ENCODE peak calls at places on chromosomes 7 and 10, in five cellular contexts. L is foreskin fibroblast, B is HL-60, O is osteoblast, M is kidney. U is an unnamed sample.

GRCh38 chr10:119406137-119406536 is 136.4 kb downstream of the RGS10 start:
- DNase-seq in L (no peak), B (no peak), O (no peak), M (no peak), U (no peak)

GRCh38 chr10:22597142-22597541 is 117.2 kb downstream of the PIP4K2A start:
- DNase-seq in L (no peak), B (no peak), O (peak), M (no peak), U (no peak)

GRCh38 chr10:128463991-128464755 is 337.9 kb upstream of the MKI67 start:
- DNase-seq in L (no peak), B (no peak), O (peak), M (no peak), U (no peak)

GRCh38 chr7:101915000-101915399 is 97.6 kb downstream of the CUX1 start:
- DNase-seq in L (no peak), B (no peak), O (no peak), M (no peak), U (no peak)

GRCh38 chr10:29140991-29141390 is 147.9 kb upstream of the LYZL1 start:
- DNase-seq in L (peak), B (no peak), O (peak), M (no peak), U (no peak)

GRCh38 chr10:74967850-74968620 is 141.6 kb downstream of the KAT6B start:
- DNase-seq in L (no peak), B (no peak), O (no peak), M (no peak), U (peak)

GRCh38 chr7:43577485-43577951 is 5.4 kb upstream of the STK17A start:
- DNase-seq in L (no peak), B (no peak), O (no peak), M (no peak), U (no peak)

GRCh38 chr10:107740962-107741690 is 576.6 kb upstream of the SORCS1 start:
- DNase-seq in L (peak), B (no peak), O (no peak), M (no peak), U (no peak)

GRCh38 chr7:41108821-41109220 is 594.1 kb downstream of the INHBA start:
- DNase-seq in L (no peak), B (no peak), O (no peak), M (no peak), U (no peak)

GRCh38 chr10:49243139-49243538 is 54.9 kb upstream of the TMEM273 start:
- DNase-seq in L (no peak), B (no peak), O (no peak), M (no peak), U (no peak)

GRCh38 chr10:28489201-28489600 is 43.7 kb upstream of the WAC start:
- DNase-seq in L (no peak), B (no peak), O (no peak), M (no peak), U (no peak)

GRCh38 chr7:18700147-18700546 is 204.6 kb downstream of the HDAC9 start:
- DNase-seq in L (no peak), B (no peak), O (no peak), M (no peak), U (no peak)

GRCh38 chr10:122756656-122757055 is 57.0 kb upstream of the C10orf120 start:
- DNase-seq in L (no peak), B (no peak), O (no peak), M (no peak), U (no peak)

GRCh38 chr7:130491841-130492518 is at the start of gene MEST:
- DNase-seq in L (no peak), B (no peak), O (peak), M (peak), U (no peak)

GRCh38 chr7:29243777-29244655 is 49.4 kb downstream of the CHN2 start:
- DNase-seq in L (no peak), B (peak), O (no peak), M (no peak), U (no peak)

GRCh38 chr7:144513332-144513731 is 109.8 kb upstream of the NOBOX start:
- DNase-seq in L (no peak), B (no peak), O (no peak), M (no peak), U (no peak)

GRCh38 chr7:25249772-25250171 is 21.5 kb upstream of the NPVF start:
- DNase-seq in L (no peak), B (no peak), O (no peak), M (no peak), U (peak)

GRCh38 chr7:5528815-5529442 is 105.3 kb upstream of the TNRC18 start:
- DNase-seq in L (no peak), B (no peak), O (peak), M (no peak), U (no peak)

GRCh38 chr10:32160866-32161265 is 104.6 kb upstream of the KIF5B start:
- DNase-seq in L (no peak), B (no peak), O (peak), M (no peak), U (no peak)

GRCh38 chr7:157477550-157478212 is 140.9 kb downstream of the DNAJB6 start:
- DNase-seq in L (no peak), B (no peak), O (peak), M (no peak), U (no peak)

GRCh38 chr7:46468753-46469356 is 547.8 kb upstream of the IGFBP3 start:
- DNase-seq in L (no peak), B (peak), O (no peak), M (no peak), U (no peak)

GRCh38 chr7:158407581-158408331 is 179.9 kb downstream of the PTPRN2 start:
- DNase-seq in L (peak), B (no peak), O (no peak), M (no peak), U (peak)

GRCh38 chr10:101644002-101644401 is 51.0 kb downstream of the FBXW4 start:
- DNase-seq in L (no peak), B (no peak), O (no peak), M (no peak), U (no peak)

GRCh38 chr10:72503241-72503640 is 122.6 kb downstream of the MICU1 start:
- DNase-seq in L (peak), B (peak), O (no peak), M (no peak), U (no peak)

GRCh38 chr7:66246549-66247171 is 41.5 kb downstream of the TPST1 start:
- DNase-seq in L (no peak), B (no peak), O (no peak), M (no peak), U (no peak)

GRCh38 chr10:22978287-22978686 is 50.4 kb downstream of the ARMC3 start:
- DNase-seq in L (no peak), B (no peak), O (no peak), M (no peak), U (peak)

GRCh38 chr10:59361659-59362183 is 628 bp downstream of the FAM13C start:
- DNase-seq in L (no peak), B (no peak), O (no peak), M (no peak), U (no peak)

GRCh38 chr10:59360605-59361515 is 1.5 kb downstream of the FAM13C start:
- DNase-seq in L (no peak), B (no peak), O (no peak), M (no peak), U (no peak)

GRCh38 chr10:59363446-59363958 is 1.2 kb upstream of the FAM13C start:
- DNase-seq in L (no peak), B (no peak), O (no peak), M (no peak), U (no peak)

GRCh38 chr10:59362991-59363390 is 642 bp upstream of the FAM13C start:
- DNase-seq in L (no peak), B (no peak), O (peak), M (peak), U (peak)

DNA sequence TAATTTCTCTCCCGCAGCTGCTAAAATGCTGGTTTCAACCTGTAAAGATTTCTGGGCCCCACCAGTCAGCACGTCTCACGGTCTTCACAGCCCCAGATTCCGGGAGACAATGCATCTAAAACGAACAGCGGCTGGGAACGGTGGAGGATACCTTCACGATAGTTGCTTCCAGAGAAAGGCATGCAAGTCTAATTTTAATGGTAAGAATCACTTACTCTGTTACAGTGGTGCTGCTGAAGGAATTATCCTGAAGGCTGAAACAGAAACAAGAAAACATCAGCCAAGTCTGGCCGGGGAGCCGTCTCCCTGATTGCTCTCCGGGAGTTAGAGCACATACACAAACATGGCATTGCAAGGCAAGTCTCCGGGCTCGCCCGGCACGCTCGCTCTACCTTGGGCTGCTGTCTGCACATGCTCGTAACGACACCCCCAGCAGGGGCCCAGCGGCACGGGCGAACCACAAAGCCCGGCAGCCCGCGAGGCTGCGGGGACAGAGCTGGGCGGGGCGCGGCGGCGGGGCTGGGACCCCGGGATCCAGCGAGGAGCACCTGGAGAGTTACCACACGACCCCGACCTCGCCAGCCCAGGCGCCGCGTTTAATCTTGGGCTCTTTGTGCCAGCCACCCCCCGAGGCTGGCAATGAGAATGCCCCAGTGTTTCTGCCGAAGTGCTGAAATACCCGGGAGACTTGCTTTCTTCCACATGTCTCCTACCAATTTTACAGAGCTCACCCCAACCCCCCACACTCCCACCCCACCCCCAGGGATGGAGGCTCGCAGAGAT is at the start of gene FAM13C:
- DNase-seq in L (peak), B (no peak), O (peak), M (peak), U (peak)
- H3K4me3 ChIP-seq in L (peak), B (no peak), O (peak), M (peak), U (peak)

GRCh38 chr7:1065263-1066260 is 21.2 kb downstream of the GPR146 start:
- DNase-seq in L (peak), B (peak), O (peak), M (peak), U (no peak)
- TF ChIP-seq CTCF in L (peak), B (peak), O (peak), M (peak), U (peak)

GRCh38 chr10:113879691-113880090 is 25.2 kb downstream of the NHLRC2 start:
- DNase-seq in L (no peak), B (no peak), O (no peak), M (no peak), U (no peak)
- H3K4me3 ChIP-seq in L (no peak), B (no peak), O (no peak), M (no peak), U (no peak)

DNA sequence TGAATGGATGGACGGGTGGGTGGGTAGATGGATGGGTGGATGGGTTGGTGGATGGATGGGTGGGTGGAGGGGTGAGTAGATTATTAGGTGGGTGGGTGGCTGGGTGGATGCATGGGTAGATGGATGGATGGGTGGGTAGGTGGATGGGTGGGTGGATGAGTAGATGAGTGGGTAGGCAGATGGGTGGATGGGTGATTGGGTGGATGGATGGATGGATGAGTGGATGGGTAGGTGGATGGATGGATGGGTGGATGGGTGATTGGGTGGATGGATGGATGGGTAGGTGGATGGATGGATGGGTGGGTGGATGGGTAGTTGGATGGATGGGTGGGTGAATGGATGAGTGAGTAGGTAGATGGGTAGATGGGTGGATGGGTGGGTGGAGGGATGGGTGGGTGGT is 59.6 kb upstream of the ADGRA1 start:
- DNase-seq in L (no peak), B (no peak), O (no peak), M (no peak), U (no peak)
- TF ChIP-seq CTCF in L (no peak), B (no peak), O (no peak), M (no peak), U (no peak)

GRCh38 chr10:95756796-95757657 is 1.1 kb downstream of the ENTPD1 start:
- DNase-seq in L (no peak), B (no peak), O (no peak), M (no peak), U (no peak)
- H3K4me3 ChIP-seq in L (no peak), B (peak), O (no peak), M (peak), U (no peak)

DNA sequence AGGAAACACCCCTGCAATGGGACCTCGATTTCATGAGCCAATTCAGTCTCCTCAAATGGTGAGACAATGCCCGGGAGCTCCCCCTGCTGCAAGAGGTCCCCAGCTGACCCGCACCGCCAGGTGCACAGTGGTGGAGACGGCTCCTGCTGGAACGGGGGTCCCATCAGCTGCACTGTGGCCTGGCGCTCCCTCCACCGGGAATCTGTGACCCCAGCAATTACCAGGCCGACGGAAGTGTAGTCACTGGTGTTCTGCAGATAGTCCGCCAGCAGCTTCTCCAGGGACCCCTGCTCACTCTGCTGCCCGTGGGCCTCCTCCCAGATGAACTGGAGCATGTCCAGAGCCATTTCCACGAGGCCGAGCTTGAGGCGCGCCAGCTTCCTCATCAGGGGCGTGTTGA is 64.9 kb upstream of the NKX6-2 start:
- DNase-seq in L (no peak), B (no peak), O (peak), M (no peak), U (no peak)
- TF ChIP-seq CTCF in L (no peak), B (no peak), O (no peak), M (no peak), U (no peak)

GRCh38 chr7:98203964-98204605 is 7.2 kb upstream of the BHLHA15 start:
- DNase-seq in L (no peak), B (no peak), O (no peak), M (peak), U (no peak)
- H3K4me3 ChIP-seq in L (no peak), B (no peak), O (no peak), M (no peak), U (no peak)

U was measured in LNCaP clone FGC.